ENCODE peak calls at places on chromosomes 13 and 19, in four cellular contexts. One of them, this sample, is unnamed.

GRCh38 chr19:47885067-47885463 is 1.1 kb downstream of the SULT2A1 start:
- DNase-seq in AG04450: no peak
- DNase-seq in omental fat pad: no peak
- DNase-seq in endodermal cell: no peak
- DNase-seq in this sample: no peak

GRCh38 chr13:91126806-91127205 is 220.7 kb upstream of the MIR17HG start:
- DNase-seq in AG04450: no peak
- DNase-seq in omental fat pad: no peak
- DNase-seq in endodermal cell: no peak
- DNase-seq in this sample: no peak

GRCh38 chr13:73063166-73063565 is 4.4 kb downstream of the KLF5 start:
- DNase-seq in AG04450: no peak
- DNase-seq in omental fat pad: no peak
- DNase-seq in endodermal cell: no peak
- DNase-seq in this sample: no peak

GRCh38 chr19:49243129-49243528 is 81.9 kb downstream of the SLC6A16 start:
- DNase-seq in AG04450: no peak
- DNase-seq in omental fat pad: no peak
- DNase-seq in endodermal cell: peak; percentile 56
- DNase-seq in this sample: no peak

GRCh38 chr13:107203146-107203847 is 635.4 kb upstream of the ARGLU1 start:
- DNase-seq in AG04450: no peak
- DNase-seq in omental fat pad: no peak
- DNase-seq in endodermal cell: peak; percentile 82
- DNase-seq in this sample: no peak

GRCh38 chr19:35116085-35116801 is 620 bp downstream of the FXYD3 start:
- DNase-seq in AG04450: no peak
- DNase-seq in omental fat pad: no peak
- DNase-seq in endodermal cell: no peak
- DNase-seq in this sample: no peak

GRCh38 chr13:109494955-109495354 is 291.4 kb downstream of the IRS2 start:
- DNase-seq in AG04450: no peak
- DNase-seq in omental fat pad: no peak
- DNase-seq in endodermal cell: no peak
- DNase-seq in this sample: no peak

GRCh38 chr19:18776736-18777135 is 14.4 kb downstream of the COMP start:
- DNase-seq in AG04450: no peak
- DNase-seq in omental fat pad: no peak
- DNase-seq in endodermal cell: no peak
- DNase-seq in this sample: no peak

GRCh38 chr13:49253310-49253709 is 5.6 kb downstream of the CDADC1 start:
- DNase-seq in AG04450: no peak
- DNase-seq in omental fat pad: no peak
- DNase-seq in endodermal cell: no peak
- DNase-seq in this sample: no peak

GRCh38 chr19:44770550-44771257 is 7.0 kb upstream of the CBLC start:
- DNase-seq in AG04450: peak; percentile 84
- DNase-seq in omental fat pad: peak; percentile 95
- DNase-seq in endodermal cell: peak; percentile 99
- DNase-seq in this sample: peak; percentile 87

GRCh38 chr19:49554701-49555181 is 25.6 kb downstream of the NOSIP start:
- DNase-seq in AG04450: no peak
- DNase-seq in omental fat pad: no peak
- DNase-seq in endodermal cell: no peak
- DNase-seq in this sample: no peak

GRCh38 chr19:38020331-38020730 is 113.3 kb downstream of the SIPA1L3 start:
- DNase-seq in AG04450: no peak
- DNase-seq in omental fat pad: no peak
- DNase-seq in endodermal cell: no peak
- DNase-seq in this sample: no peak

GRCh38 chr19:38017504-38018150 is 110.6 kb downstream of the SIPA1L3 start:
- DNase-seq in AG04450: no peak
- DNase-seq in omental fat pad: no peak
- DNase-seq in endodermal cell: no peak
- DNase-seq in this sample: no peak

GRCh38 chr19:38021356-38021755 is 114.3 kb downstream of the SIPA1L3 start:
- DNase-seq in AG04450: no peak
- DNase-seq in omental fat pad: no peak
- DNase-seq in endodermal cell: no peak
- DNase-seq in this sample: no peak

GRCh38 chr19:38019427-38019724 is 112.4 kb downstream of the SIPA1L3 start:
- DNase-seq in AG04450: no peak
- DNase-seq in omental fat pad: no peak
- DNase-seq in endodermal cell: no peak
- DNase-seq in this sample: no peak

DNA sequence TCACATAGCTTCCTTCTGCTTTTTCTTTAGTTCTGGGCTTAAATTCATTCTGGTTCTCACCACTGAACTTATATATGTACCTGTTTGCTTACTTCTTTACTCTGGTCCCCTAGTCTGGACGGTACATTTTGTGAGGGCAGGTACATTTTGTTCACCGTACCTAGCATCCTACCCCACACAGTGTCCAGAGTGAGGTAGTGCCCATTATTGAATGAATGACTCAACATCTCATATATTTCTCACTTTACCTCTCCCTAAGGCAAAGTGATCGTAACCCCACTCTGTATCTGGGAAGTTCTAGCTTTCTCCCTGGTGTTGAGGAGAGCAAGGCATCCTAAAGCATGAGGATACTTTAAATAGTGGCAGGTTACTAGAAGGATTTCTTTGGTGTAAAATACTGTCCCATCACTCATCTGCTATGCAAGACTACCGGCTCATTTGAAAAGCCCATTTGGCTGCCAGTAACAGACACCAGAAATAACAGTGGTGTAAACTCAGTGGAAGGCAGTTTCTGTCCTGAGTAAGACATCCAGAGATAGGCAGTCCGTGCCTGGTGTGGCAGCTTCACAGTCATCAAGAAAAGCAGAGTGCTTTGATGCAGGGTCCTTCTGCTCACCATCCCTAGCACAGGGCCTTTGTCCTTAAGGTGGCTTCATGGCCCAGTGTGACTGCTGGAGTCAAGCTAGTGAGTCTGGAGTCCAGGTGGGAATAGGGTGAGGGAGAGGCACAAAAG is 111.9 kb downstream of the SIPA1L3 start:
- DNase-seq in AG04450: no peak
- DNase-seq in omental fat pad: no peak
- DNase-seq in endodermal cell: no peak
- DNase-seq in this sample: no peak
- TF ChIP-seq CTCF in AG04450: no peak
- TF ChIP-seq CTCF in omental fat pad: no peak
- TF ChIP-seq CTCF in endodermal cell: no peak
- TF ChIP-seq CTCF in this sample: no peak

GRCh38 chr13:75365724-75366173 is 116.2 kb downstream of the TBC1D4 start:
- DNase-seq in AG04450: peak; percentile 29
- DNase-seq in omental fat pad: no peak
- DNase-seq in endodermal cell: no peak
- DNase-seq in this sample: no peak
- TF ChIP-seq CTCF in AG04450: peak; percentile 13
- TF ChIP-seq CTCF in omental fat pad: no peak
- TF ChIP-seq CTCF in endodermal cell: peak; percentile 54
- TF ChIP-seq CTCF in this sample: peak; percentile 17

DNA sequence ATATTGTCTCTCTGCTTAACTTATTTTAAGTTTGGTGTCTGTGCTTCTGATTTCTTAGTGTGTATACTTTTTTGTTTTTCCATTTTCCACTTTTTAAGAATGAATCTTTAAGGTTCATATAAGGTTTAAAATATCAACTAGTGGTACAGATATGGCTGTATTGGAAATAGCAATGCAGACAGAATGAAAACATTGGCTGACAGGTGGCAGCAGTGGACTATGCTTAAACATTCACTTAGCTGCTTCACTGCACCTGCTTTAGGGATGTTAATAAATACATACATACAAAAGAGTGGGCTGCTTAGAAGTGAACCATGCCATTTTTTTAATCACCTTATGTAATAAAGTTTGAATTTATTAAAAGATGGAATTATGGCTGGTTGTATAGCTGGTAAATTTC is 27.3 kb downstream of the TM9SF2 start:
- DNase-seq in AG04450: no peak
- DNase-seq in omental fat pad: no peak
- DNase-seq in endodermal cell: no peak
- DNase-seq in this sample: no peak
- TF ChIP-seq CTCF in AG04450: peak; percentile 13
- TF ChIP-seq CTCF in omental fat pad: no peak
- TF ChIP-seq CTCF in endodermal cell: peak; percentile 48
- TF ChIP-seq CTCF in this sample: peak; percentile 38

DNA sequence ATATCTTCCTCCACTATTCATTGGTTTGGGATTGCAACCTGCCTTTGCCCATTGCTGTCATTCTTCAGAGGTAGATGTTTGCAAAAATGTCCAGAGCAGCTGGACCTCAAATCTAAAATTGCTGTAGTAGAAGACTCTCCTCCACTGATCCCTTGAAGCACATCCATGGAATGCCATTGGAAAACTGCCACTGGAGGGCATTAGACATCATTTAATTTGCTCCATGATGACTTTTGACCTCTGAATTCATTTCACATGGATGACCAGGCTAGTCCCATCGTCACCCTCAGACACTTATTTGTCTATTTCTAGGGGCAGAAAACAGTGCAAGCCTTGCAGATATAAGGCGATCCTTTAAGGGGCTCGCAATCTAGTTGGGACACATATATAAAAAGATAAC is 33.9 kb upstream of the FLT1 start:
- DNase-seq in AG04450: no peak
- DNase-seq in omental fat pad: no peak
- DNase-seq in endodermal cell: no peak
- DNase-seq in this sample: no peak
- TF ChIP-seq CTCF in AG04450: no peak
- TF ChIP-seq CTCF in omental fat pad: no peak
- TF ChIP-seq CTCF in endodermal cell: peak; percentile 42
- TF ChIP-seq CTCF in this sample: no peak

DNA sequence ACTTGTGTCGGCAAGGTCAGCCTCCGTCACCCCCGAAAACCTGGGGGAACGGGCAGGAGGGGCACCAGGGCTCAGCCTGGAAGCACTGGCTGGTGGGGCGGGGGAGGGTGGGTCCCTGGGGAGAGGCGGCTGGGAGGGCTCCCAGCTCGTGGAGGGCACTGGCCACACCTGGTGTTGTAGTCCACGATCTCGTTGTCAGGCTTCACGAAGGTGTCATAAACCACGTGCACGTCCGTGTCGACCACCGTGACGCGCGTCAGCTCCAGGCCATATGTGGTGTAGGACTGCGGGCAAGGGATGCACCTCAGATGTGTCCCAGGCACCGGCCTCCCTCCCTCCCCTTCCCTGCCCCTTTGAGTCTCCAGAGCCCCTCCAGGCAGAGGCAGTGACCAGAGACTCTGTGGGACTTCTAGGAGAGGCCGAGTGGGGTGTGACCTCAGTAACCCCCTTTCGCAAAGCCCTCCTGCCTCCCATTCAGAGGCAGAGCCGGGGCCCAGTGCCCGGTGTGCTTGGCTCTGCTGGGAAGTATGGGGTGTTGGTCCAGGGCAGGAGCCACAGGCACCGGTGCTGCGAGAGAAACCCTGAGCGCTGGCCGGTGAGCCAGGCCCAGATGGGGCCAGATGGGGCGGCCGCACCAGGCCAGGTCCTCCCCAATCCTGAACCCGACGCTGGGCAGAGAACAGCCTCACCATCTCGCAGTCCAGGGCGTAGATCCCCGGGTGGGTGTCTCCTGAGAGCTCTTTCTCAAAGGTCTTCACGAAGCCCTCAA is 4.6 kb upstream of the ATP8B3 start:
- DNase-seq in AG04450: no peak
- DNase-seq in omental fat pad: no peak
- DNase-seq in endodermal cell: no peak
- DNase-seq in this sample: no peak
- TF ChIP-seq CTCF in AG04450: no peak
- TF ChIP-seq CTCF in omental fat pad: no peak
- TF ChIP-seq CTCF in endodermal cell: no peak
- TF ChIP-seq CTCF in this sample: no peak

This sample was measured in progenitor cell of endocrine pancreas.